ENCODE peak calls at places on chromosomes 6 and 20, in six cellular contexts. H, W, X, Y, U and Q are unnamed samples.

GRCh38 chr6:113495521-113495920 is 361.6 kb upstream of the MARCKS start:
- DNase-seq in H (no peak), W (no peak), U (peak; percentile 87), X (no peak), Y (no peak), Q (no peak)

GRCh38 chr6:12506211-12506610 is 210.4 kb upstream of the PHACTR1 start:
- DNase-seq in X (no peak), Y (no peak), U (no peak), H (no peak), W (no peak), Q (no peak)

GRCh38 chr6:111551521-111552231 is 54.0 kb downstream of the TRAF3IP2 start:
- DNase-seq in W (no peak), H (no peak), Y (no peak), X (no peak), U (no peak), Q (no peak)

GRCh38 chr20:24502184-24502583 is 32.8 kb downstream of the SYNDIG1 start:
- DNase-seq in U (peak; percentile 99), H (peak; percentile 73), Y (no peak), X (no peak), W (peak; percentile 55), Q (peak; percentile 59)

GRCh38 chr6:408599-409102 is 17.1 kb downstream of the IRF4 start:
- DNase-seq in H (peak; percentile 86), W (no peak), Y (no peak), X (peak; percentile 39), U (peak; percentile 75), Q (peak; percentile 61)

GRCh38 chr6:163427498-163428254 is 13.2 kb downstream of the QKI start:
- DNase-seq in H (no peak), X (no peak), W (no peak), U (peak; percentile 80), Y (no peak), Q (no peak)

GRCh38 chr20:23783447-23783846 is 32.7 kb upstream of the CST1 start:
- DNase-seq in H (no peak), X (no peak), U (no peak), Y (no peak), W (no peak), Q (no peak)

GRCh38 chr6:44411141-44411540 is 23.6 kb downstream of the CDC5L start:
- DNase-seq in H (no peak), W (no peak), X (no peak), U (no peak), Y (no peak), Q (no peak)

GRCh38 chr6:40753939-40754448 is 166.8 kb upstream of the LRFN2 start:
- DNase-seq in Y (no peak), H (no peak), X (no peak), W (no peak), U (no peak), Q (no peak)

GRCh38 chr6:25882066-25882496 is 8.0 kb upstream of the SLC17A3 start:
- DNase-seq in U (no peak), W (peak; percentile 11), H (peak; percentile 45), Y (no peak), X (peak; percentile 10), Q (peak; percentile 50)

GRCh38 chr6:74369556-74369993 is 673.6 kb downstream of the CD109 start:
- DNase-seq in W (no peak), H (no peak), Y (no peak), X (no peak), U (peak; percentile 91), Q (no peak)

GRCh38 chr6:139423970-139424667 is 49.7 kb upstream of the CITED2 start:
- DNase-seq in Y (no peak), U (no peak), W (no peak), X (no peak), H (no peak), Q (no peak)

GRCh38 chr20:34213213-34213612 is 28.0 kb upstream of the ASIP start:
- DNase-seq in U (no peak), X (no peak), Y (no peak), W (no peak), H (no peak), Q (no peak)

GRCh38 chr20:34215711-34216381 is 25.4 kb upstream of the ASIP start:
- DNase-seq in H (peak; percentile 92), W (peak; percentile 58), U (peak; percentile 96), Y (peak; percentile 72), X (peak; percentile 79), Q (peak; percentile 87)

GRCh38 chr20:34209111-34209510 is 32.1 kb upstream of the ASIP start:
- DNase-seq in W (no peak), U (no peak), H (no peak), Y (no peak), X (no peak), Q (no peak)

GRCh38 chr20:34211591-34211990 is 29.6 kb upstream of the ASIP start:
- DNase-seq in X (no peak), W (no peak), H (no peak), U (no peak), Y (no peak), Q (no peak)

GRCh38 chr20:34210271-34210670 is 31.0 kb upstream of the ASIP start:
- DNase-seq in H (no peak), Y (no peak), W (no peak), X (no peak), U (no peak), Q (no peak)
- H3K9me3 ChIP-seq in H (peaks cover 2% of the 10 kb centered on the region), Y (peaks cover 29% of the 10 kb centered on the region), W (no peaks in the 10 kb centered on the region), X (no peaks in the 10 kb centered on the region), U (no peaks in the 10 kb centered on the region), Q (peaks cover 11% of the 10 kb centered on the region)

GRCh38 chr20:29743101-29743931 is 1514.1 kb upstream of the DEFB115 start:
- DNase-seq in H (no peak), U (no peak), Y (no peak), X (no peak), W (no peak), Q (no peak)
- H3K9me3 ChIP-seq in H (peaks cover 3% of the 10 kb centered on the region), U (no peaks in the 10 kb centered on the region), Y (no peaks in the 10 kb centered on the region), X (no peaks in the 10 kb centered on the region), W (no peaks in the 10 kb centered on the region), Q (peaks cover 7% of the 10 kb centered on the region)

GRCh38 chr20:6680854-6681253 is 86.6 kb upstream of the BMP2 start:
- DNase-seq in H (no peak), U (no peak), Y (no peak), X (no peak), W (no peak), Q (no peak)
- H3K9me3 ChIP-seq in H (no peaks in the 10 kb centered on the region), U (no peaks in the 10 kb centered on the region), Y (no peaks in the 10 kb centered on the region), X (no peaks in the 10 kb centered on the region), W (no peaks in the 10 kb centered on the region), Q (no peaks in the 10 kb centered on the region)

DNA sequence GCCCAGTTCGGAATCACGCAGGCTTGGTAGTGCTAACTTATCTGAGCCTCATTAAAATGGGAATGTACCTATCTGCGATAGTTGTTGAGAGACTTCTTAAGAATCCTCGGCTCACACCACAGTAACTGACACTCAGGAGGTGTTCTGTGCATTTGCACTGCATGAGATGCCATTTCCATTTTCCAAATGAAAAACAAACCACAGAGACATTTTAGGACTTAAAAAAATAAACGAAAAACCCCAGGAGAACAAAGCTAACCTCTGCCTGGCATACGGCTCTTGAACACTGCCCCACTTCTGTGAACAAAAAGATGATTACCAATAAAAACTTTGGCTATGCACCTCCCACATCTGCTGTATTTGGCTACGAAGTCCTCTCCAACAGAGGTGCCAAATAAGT is 37.6 kb downstream of the BEND3 start:
- DNase-seq in H (no peak), U (no peak), Y (no peak), W (no peak), X (no peak), Q (no peak)
- H3K9me3 ChIP-seq in H (no peaks in the 10 kb centered on the region), U (no peaks in the 10 kb centered on the region), Y (no peaks in the 10 kb centered on the region), W (no peaks in the 10 kb centered on the region), X (no peaks in the 10 kb centered on the region), Q (no peaks in the 10 kb centered on the region)

GRCh38 chr20:21704408-21705385 is 767 bp upstream of the PAX1 start:
- DNase-seq in H (no peak), U (no peak), X (no peak), Y (no peak), W (no peak), Q (no peak)

GRCh38 chr20:21707267-21707666 is 1.8 kb downstream of the PAX1 start:
- DNase-seq in H (no peak), Y (no peak), W (no peak), U (no peak), X (no peak), Q (no peak)

GRCh38 chr20:21707999-21708737 is 2.7 kb downstream of the PAX1 start:
- DNase-seq in W (no peak), H (no peak), Y (no peak), U (no peak), X (no peak), Q (no peak)

GRCh38 chr20:21705466-21706344 is at the start of gene PAX1:
- DNase-seq in W (no peak), U (peak; percentile 46), X (no peak), Y (no peak), H (no peak), Q (no peak)

DNA sequence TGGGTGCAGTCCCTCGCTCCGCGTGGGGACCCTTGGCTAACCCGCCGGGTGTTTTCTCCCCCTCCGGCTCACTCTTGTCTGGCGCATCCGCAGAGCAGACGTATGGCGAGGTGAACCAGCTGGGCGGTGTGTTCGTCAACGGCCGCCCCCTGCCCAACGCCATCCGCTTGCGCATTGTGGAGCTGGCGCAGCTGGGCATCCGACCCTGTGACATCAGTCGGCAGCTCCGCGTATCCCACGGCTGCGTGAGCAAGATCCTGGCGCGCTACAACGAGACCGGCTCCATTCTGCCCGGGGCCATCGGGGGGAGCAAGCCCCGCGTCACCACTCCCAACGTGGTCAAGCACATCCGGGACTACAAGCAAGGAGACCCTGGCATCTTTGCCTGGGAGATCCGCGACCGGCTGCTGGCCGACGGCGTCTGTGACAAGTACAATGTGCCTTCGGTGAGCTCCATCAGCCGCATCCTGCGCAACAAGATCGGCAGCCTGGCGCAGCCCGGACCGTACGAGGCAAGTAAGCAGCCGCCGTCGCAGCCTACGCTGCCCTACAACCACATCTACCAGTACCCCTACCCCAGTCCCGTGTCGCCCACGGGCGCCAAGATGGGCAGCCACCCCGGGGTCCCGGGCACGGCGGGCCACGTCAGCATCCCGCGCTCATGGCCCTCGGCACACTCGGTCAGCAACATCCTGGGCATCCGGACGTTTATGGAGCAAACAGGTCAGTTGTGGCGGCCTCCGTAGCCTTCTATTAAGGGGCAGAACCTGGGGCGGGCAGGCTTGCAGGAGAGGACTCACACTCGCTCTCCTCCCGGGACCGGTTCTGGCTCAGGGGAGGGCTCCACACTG is 1.1 kb downstream of the PAX1 start:
- DNase-seq in X (no peak), Y (no peak), H (no peak), W (no peak), U (no peak), Q (no peak)
- H3K9me3 ChIP-seq in X (no peaks in the 10 kb centered on the region), Y (no peaks in the 10 kb centered on the region), H (no peaks in the 10 kb centered on the region), W (no peaks in the 10 kb centered on the region), U (no peaks in the 10 kb centered on the region), Q (no peaks in the 10 kb centered on the region)

GRCh38 chr6:57329933-57330332 is 12.5 kb downstream of the PRIM2 start:
- DNase-seq in X (no peak), U (no peak), H (no peak), Y (no peak), W (no peak), Q (no peak)
- H3K9me3 ChIP-seq in X (no peaks in the 10 kb centered on the region), U (no peaks in the 10 kb centered on the region), H (peaks cover 3% of the 10 kb centered on the region), Y (peaks cover 68% of the 10 kb centered on the region), W (no peaks in the 10 kb centered on the region), Q (peaks cover 24% of the 10 kb centered on the region)

GRCh38 chr6:71556141-71556540 is 267.5 kb downstream of the OGFRL1 start:
- DNase-seq in W (no peak), H (no peak), Y (no peak), X (no peak), U (no peak), Q (no peak)
- H3K9me3 ChIP-seq in W (no peaks in the 10 kb centered on the region), H (peaks cover 8% of the 10 kb centered on the region), Y (peaks cover 20% of the 10 kb centered on the region), X (no peaks in the 10 kb centered on the region), U (no peaks in the 10 kb centered on the region), Q (peaks cover 24% of the 10 kb centered on the region)